ENCODE peak calls at places on chromosome 21, in four cellular contexts. H is GM12891, E is suprapubic skin, N is spleen. O is an unnamed sample.
A peak's percentile ranks its signal among the peaks of the same experiment; 100 is the strongest.

GRCh38 chr21:34333150-34333739 is 30.6 kb upstream of the KCNE2 start:
- DNase-seq in H (no peak), E (peak; percentile 28), N (no peak), O (no peak)

GRCh38 chr21:44462834-44463200 is 7.5 kb downstream of the LRRC3 start:
- DNase-seq in H (no peak), E (peak; percentile 73), N (no peak), O (no peak)

GRCh38 chr21:16588433-16588860 is 858.7 kb downstream of the USP25 start:
- DNase-seq in H (no peak), E (peak; percentile 84), N (no peak), O (peak; percentile 29)

GRCh38 chr21:25421327-25422028 is 185.8 kb downstream of the MRPL39 start:
- DNase-seq in H (no peak), E (no peak), N (no peak), O (no peak)

GRCh38 chr21:44483288-44484237 is 28.3 kb downstream of the LRRC3 start:
- DNase-seq in H (no peak), E (no peak), N (peak; percentile 43), O (no peak)

GRCh38 chr21:18153063-18153462 is 91.6 kb upstream of the CHODL start:
- DNase-seq in H (no peak), E (no peak), N (no peak), O (no peak)

GRCh38 chr21:44521928-44522752 is 17.9 kb downstream of the KRTAP10-1 start:
- DNase-seq in H (no peak), E (peak; percentile 78), N (peak; percentile 51), O (peak; percentile 64)

GRCh38 chr21:17119466-17120297 is 393.2 kb upstream of the CXADR start:
- DNase-seq in H (no peak), E (no peak), N (no peak), O (no peak)

GRCh38 chr21:37636152-37636860 is 269.7 kb downstream of the DYRK1A start:
- DNase-seq in H (no peak), E (no peak), N (no peak), O (no peak)

GRCh38 chr21:27648560-27648959 is 681.7 kb upstream of the ADAMTS5 start:
- DNase-seq in H (no peak), E (no peak), N (no peak), O (no peak)

GRCh38 chr21:21463456-21463855 is 465.2 kb downstream of the NCAM2 start:
- DNase-seq in H (no peak), E (no peak), N (no peak), O (no peak)

GRCh38 chr21:33688343-33688742 is 46.0 kb downstream of the ITSN1 start:
- DNase-seq in H (no peak), E (no peak), N (no peak), O (no peak)

GRCh38 chr21:26457817-26458216 is 115.3 kb downstream of the CYYR1 start:
- DNase-seq in H (no peak), E (no peak), N (no peak), O (no peak)

GRCh38 chr21:15495965-15496364 is 233.8 kb upstream of the USP25 start:
- DNase-seq in H (no peak), E (no peak), N (no peak), O (no peak)

GRCh38 chr21:42799516-42799915 is 79.8 kb downstream of the WDR4 start:
- DNase-seq in H (no peak), E (no peak), N (no peak), O (no peak)

GRCh38 chr21:42798106-42798505 is 81.2 kb downstream of the WDR4 start:
- DNase-seq in H (no peak), E (no peak), N (peak; percentile 19), O (no peak)

GRCh38 chr21:42796327-42797062 is 82.8 kb downstream of the WDR4 start:
- DNase-seq in H (no peak), E (no peak), N (peak; percentile 45), O (no peak)

GRCh38 chr21:42799948-42800347 is 79.4 kb downstream of the WDR4 start:
- DNase-seq in H (no peak), E (no peak), N (peak; percentile 87), O (no peak)

GRCh38 chr21:42797522-42797921 is 81.8 kb downstream of the WDR4 start:
- DNase-seq in H (no peak), E (no peak), N (no peak), O (no peak)
- TF ChIP-seq POLR2AphosphoS5 in H (no peak), E (no peak), N (no peak), O (no peak)

DNA sequence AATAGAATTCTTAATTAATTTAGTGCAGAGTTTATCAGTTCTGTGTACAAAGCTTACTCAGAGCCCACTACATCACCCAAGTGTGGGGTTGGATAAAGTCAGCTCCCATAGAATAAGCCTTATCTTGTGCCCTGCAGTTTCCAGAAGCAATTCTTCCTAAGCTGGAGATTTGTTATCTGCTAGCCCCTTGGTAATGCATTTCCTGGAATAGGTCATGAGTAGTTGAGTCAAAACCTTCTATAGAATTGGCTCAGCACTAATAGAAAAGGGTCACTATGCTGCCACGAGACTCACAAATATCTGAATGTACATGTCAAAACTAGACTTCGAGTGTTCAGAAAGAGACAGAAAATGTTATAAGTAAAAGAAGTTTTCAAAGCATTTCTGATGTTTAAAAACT is 434.2 kb upstream of the RUNX1 start:
- DNase-seq in H (no peak), E (no peak), N (no peak), O (no peak)
- TF ChIP-seq POLR2AphosphoS5 in H (no peak), E (no peak), N (no peak), O (no peak)

GRCh38 chr21:45542242-45542666 is at the start of gene SLC19A1:
- DNase-seq in H (peak; percentile 98), E (peak; percentile 78), N (peak; percentile 96), O (peak; percentile 77)
- TF ChIP-seq POLR2AphosphoS5 in H (no peak), E (no peak), N (peak; percentile 60), O (no peak)

GRCh38 chr21:28801906-28802305 is 190.8 kb downstream of the LTN1 start:
- DNase-seq in H (no peak), E (no peak), N (no peak), O (no peak)

GRCh38 chr21:28798798-28799197 is 193.9 kb downstream of the LTN1 start:
- DNase-seq in H (no peak), E (no peak), N (no peak), O (no peak)

GRCh38 chr21:28795251-28795650 is 197.4 kb downstream of the LTN1 start:
- DNase-seq in H (no peak), E (no peak), N (no peak), O (no peak)

GRCh38 chr21:28804089-28804670 is 188.5 kb downstream of the LTN1 start:
- DNase-seq in H (no peak), E (no peak), N (no peak), O (no peak)

DNA sequence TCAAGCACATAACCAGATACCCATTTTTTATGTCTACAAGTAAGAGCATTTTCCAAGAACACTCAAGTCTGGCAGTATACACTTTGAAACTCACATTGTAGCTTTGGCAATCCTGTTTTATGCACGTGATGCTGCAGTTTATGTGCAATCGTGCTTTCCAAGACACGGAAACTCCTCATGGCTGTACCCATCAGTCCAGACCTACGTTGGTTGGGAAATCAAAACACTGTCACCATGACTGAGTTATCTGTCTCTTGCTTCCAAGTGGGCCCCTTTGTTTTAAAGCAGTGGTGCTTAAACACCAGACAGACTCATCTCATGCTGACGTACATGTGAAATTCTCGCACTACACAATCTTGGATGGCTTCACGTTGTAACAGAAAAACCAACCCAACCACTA is 192.8 kb downstream of the LTN1 start:
- DNase-seq in H (no peak), E (no peak), N (no peak), O (no peak)
- TF ChIP-seq POLR2AphosphoS5 in H (no peak), E (no peak), N (no peak), O (no peak)

GRCh38 chr21:29104239-29104708 is 26.2 kb upstream of the MAP3K7CL start:
- DNase-seq in H (no peak), E (no peak), N (no peak), O (no peak)
- TF ChIP-seq POLR2AphosphoS5 in H (no peak), E (no peak), N (no peak), O (no peak)

DNA sequence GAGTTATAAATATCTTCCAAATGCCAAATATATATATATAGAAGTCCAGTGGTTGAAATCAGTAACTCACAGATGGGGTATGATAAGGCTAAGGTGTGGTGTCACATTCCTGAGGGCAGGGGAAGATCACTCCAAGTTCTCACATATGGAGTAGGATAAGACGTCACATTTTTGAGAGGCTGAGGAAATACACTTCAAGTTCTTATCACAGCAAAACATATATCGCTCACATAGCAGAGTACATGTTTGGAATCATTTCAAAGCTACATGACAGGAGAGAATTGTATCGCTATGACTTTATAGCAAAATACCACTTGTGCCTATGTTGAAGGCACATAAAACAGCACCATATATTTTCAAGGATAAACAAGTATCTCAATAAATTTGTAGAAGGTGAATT is 55.1 kb downstream of the RBM11 start:
- DNase-seq in H (no peak), E (no peak), N (no peak), O (no peak)
- TF ChIP-seq POLR2AphosphoS5 in H (no peak), E (no peak), N (no peak), O (no peak)

GRCh38 chr21:30166171-30166570 is 434 bp downstream of the CLDN17 start:
- DNase-seq in H (no peak), E (no peak), N (no peak), O (no peak)
- TF ChIP-seq POLR2AphosphoS5 in H (no peak), E (no peak), N (no peak), O (no peak)

DNA sequence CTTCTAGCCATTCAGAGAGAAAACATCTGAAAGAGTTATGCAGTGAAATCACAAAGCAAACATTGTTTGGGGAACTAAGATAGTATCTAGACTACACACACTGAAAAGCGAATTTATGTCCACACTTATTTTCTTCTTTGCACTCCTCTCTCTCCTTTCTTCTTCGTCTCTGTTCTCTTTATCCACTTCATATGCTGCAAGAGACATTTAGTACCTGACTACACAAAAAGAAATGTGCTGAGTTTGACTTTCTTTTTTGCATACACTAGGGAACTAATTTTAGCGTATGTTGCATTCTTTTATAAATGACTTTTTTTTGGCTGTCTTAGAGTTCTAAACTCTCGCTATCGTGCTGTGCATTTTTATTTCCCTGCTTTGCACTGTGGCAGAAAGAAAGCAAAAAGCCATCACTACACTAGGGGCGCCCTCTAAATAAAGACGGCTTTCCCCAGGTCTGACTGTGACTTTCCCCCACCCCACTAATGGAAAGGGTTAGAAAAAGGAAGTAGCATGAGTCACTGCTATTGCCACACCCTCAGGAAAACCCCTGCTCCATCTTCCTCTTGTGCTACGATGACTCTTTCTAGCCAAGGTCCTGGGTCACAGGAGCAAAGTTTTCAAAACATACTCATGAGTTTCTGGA is 65.7 kb downstream of the MAP3K7CL start:
- DNase-seq in H (peak; percentile 46), E (no peak), N (no peak), O (no peak)
- TF ChIP-seq POLR2AphosphoS5 in H (no peak), E (no peak), N (peak; percentile 84), O (peak; percentile 86)

GRCh38 chr21:42997053-42997452 is 22.7 kb downstream of the PKNOX1 start:
- DNase-seq in H (no peak), E (no peak), N (no peak), O (no peak)

GRCh38 chr21:43006874-43007208 is 32.5 kb downstream of the PKNOX1 start:
- DNase-seq in H (no peak), E (no peak), N (no peak), O (no peak)

GRCh38 chr21:43004926-43005325 is 30.6 kb downstream of the PKNOX1 start:
- DNase-seq in H (no peak), E (no peak), N (no peak), O (no peak)

GRCh38 chr21:43005635-43006034 is 31.3 kb downstream of the PKNOX1 start:
- DNase-seq in H (no peak), E (no peak), N (peak; percentile 54), O (no peak)

DNA sequence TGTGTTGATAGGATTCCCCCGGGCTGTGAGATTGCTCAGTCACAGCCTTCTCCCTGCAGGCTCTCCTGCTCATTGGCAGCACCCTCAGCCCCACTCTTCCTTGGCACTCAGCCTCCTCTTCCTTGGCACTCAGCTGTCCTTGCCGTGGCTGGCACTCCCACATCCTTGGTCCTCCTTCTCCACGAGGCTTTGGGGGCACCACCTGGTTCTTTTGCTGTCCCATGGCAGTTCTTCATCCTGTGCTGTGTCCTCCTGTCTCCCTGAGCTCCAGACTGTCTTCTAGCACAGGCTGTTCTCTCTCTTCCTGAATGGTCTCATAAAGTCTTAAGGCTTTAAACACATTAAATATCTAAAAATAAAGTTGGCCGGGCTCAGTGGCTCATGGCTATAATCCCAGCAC is 27.0 kb downstream of the PKNOX1 start:
- DNase-seq in H (no peak), E (no peak), N (no peak), O (no peak)
- TF ChIP-seq POLR2AphosphoS5 in H (no peak), E (no peak), N (no peak), O (no peak)

O was measured in upper lobe of left lung.